ENCODE peak calls at places on chromosome 6, in nine cellular contexts. Z, F, P, D, H, B, U, W and K are unnamed samples.

GRCh38 chr6:130503146-130503545 is 137.3 kb downstream of the TMEM200A start:
- DNase-seq in F (no peak), D (no peak), Z (no peak), U (no peak), B (no peak), W (no peak), H (no peak), P (no peak), K (no peak)

GRCh38 chr6:24666097-24666615 is 543 bp downstream of the TDP2 start:
- DNase-seq in P (peak; percentile 63), U (peak; percentile 66), H (no peak), Z (no peak), B (no peak), F (peak; percentile 65), W (no peak), D (peak; percentile 26), K (no peak)

GRCh38 chr6:109834595-109835437 is 143.3 kb upstream of the GPR6 start:
- DNase-seq in P (no peak), W (no peak), U (no peak), H (no peak), Z (no peak), F (no peak), B (no peak), D (no peak), K (no peak)

GRCh38 chr6:87794922-87795885 is 93.2 kb upstream of the AKIRIN2 start:
- DNase-seq in H (no peak), F (no peak), D (no peak), Z (no peak), U (no peak), B (peak; percentile 53), P (no peak), W (no peak), K (no peak)

GRCh38 chr6:111782887-111783286 is 90.4 kb downstream of the FYN start:
- DNase-seq in P (no peak), F (no peak), D (no peak), Z (no peak), U (no peak), B (no peak), H (no peak), W (no peak), K (no peak)

GRCh38 chr6:26554669-26555504 is 16.7 kb downstream of the HMGN4 start:
- DNase-seq in H (no peak), D (peak; percentile 34), F (no peak), P (no peak), U (no peak), B (peak; percentile 85), Z (peak; percentile 65), W (no peak), K (no peak)

GRCh38 chr6:32666420-32667300 is at the start of gene HLA-DQB1:
- DNase-seq in U (peak; percentile 49), H (no peak), B (peak; percentile 80), P (no peak), W (no peak), D (no peak), Z (peak; percentile 71), F (no peak), K (peak; percentile 61)

GRCh38 chr6:117530467-117531242 is 48.2 kb downstream of the DCBLD1 start:
- DNase-seq in Z (no peak), D (no peak), F (no peak), W (no peak), P (no peak), U (no peak), B (no peak), H (no peak), K (no peak)

GRCh38 chr6:78836610-78837009 is 30.7 kb upstream of the IRAK1BP1 start:
- DNase-seq in D (no peak), B (no peak), P (no peak), Z (no peak), F (no peak), W (no peak), H (no peak), U (no peak), K (no peak)

GRCh38 chr6:5167501-5167900 is 82.4 kb downstream of the PPP1R3G start:
- DNase-seq in U (no peak), B (no peak), H (no peak), P (no peak), D (no peak), F (no peak), W (no peak), Z (no peak), K (no peak)

GRCh38 chr6:149763866-149764265 is 14.3 kb downstream of the PCMT1 start:
- DNase-seq in B (no peak), U (no peak), D (no peak), H (no peak), Z (no peak), P (no peak), W (no peak), F (no peak), K (no peak)

GRCh38 chr6:116779569-116780164 is 14.1 kb upstream of the FAM162B start:
- DNase-seq in P (no peak), Z (no peak), D (no peak), B (no peak), U (peak; percentile 32), W (no peak), H (peak; percentile 10), F (no peak), K (no peak)

GRCh38 chr6:80728830-80729229 is 622.4 kb downstream of the BCKDHB start:
- DNase-seq in Z (no peak), F (no peak), W (no peak), B (no peak), P (no peak), U (no peak), H (no peak), D (no peak), K (no peak)

GRCh38 chr6:31079656-31080261 is 32.6 kb downstream of the C6orf15 start:
- DNase-seq in W (no peak), B (peak; percentile 93), P (peak; percentile 63), Z (peak; percentile 81), F (peak; percentile 70), U (peak; percentile 62), H (no peak), D (peak; percentile 34), K (peak; percentile 40)

GRCh38 chr6:7146079-7146828 is 38.5 kb downstream of the RREB1 start:
- DNase-seq in F (peak; percentile 73), P (peak; percentile 76), W (no peak), D (peak; percentile 54), B (peak; percentile 62), U (no peak), H (no peak), Z (no peak), K (peak; percentile 44)

GRCh38 chr6:121521164-121521555 is 85.7 kb downstream of the GJA1 start:
- DNase-seq in U (no peak), W (no peak), D (no peak), P (no peak), F (no peak), H (no peak), B (no peak), Z (no peak), K (no peak)
- H3K27ac ChIP-seq in U (peak overlapping the region; percentile 97), W (no peak overlapping the region), D (no peak overlapping the region), P (peak overlapping the region; percentile 63), F (no peak overlapping the region), H (no peak overlapping the region), B (peak overlapping the region; percentile 63), Z (no peak overlapping the region), K (no peak overlapping the region)

DNA sequence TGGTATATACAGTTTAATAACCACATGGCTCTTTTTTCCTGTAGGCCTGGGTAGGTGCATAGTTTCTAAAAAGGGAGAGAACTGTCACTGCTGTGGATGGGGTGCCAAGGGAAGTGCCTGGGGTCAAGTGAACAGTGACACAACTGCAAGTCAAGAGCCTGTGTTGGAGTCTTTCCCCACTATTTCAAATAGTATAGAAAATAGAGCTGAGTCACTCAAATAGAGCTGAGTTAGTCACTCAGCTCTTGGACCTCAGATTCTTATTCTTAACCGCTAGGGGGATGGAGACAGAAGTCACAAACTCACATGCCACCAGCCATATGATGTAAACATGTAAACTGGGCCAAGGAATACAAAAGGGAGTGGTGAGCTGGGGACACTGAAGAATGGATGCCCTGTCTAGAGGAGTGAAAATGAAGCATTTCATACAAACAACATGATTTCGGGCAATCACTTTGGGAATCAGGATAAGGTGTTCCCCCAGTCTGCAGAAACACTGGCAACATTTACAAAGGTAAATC is 2.1 kb downstream of the NQO2 start:
- DNase-seq in U (no peak), Z (no peak), B (peak; percentile 65), D (no peak), W (no peak), H (peak; percentile 81), F (peak; percentile 76), P (no peak), K (peak; percentile 25)
- TF ChIP-seq CTCF in U (peak; percentile 49), Z (peak; percentile 21), B (peak; percentile 75), D (peak; percentile 62), W (peak; percentile 64), H (peak; percentile 82), F (peak; percentile 64), P (peak; percentile 53), K (peak; percentile 69)

DNA sequence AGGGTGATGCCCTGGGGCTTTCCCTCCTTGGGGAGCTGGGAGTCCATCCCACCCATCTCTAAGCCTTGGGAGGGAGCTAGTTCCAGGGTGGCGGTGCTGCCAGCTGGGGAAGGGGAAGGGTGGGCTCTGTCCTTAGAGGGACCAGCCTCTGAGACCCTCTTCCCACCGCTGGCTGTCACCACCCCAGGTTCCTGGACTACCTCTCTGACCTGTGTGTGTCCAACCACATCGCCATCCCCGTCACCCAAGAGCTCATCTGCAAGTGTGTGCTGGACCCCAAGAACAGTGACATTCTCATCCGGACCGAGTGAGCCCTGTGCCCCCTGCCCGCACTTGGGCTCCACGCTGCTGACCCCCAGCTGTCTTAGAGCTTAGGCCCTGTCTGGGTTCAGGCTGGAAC is 43.2 kb downstream of the UQCC2 start:
- DNase-seq in B (no peak), D (no peak), P (no peak), W (no peak), H (no peak), F (no peak), Z (no peak), U (no peak), K (no peak)
- H3K36me3 ChIP-seq in B (peaks cover 4% of the 10 kb centered on the region), D (peaks cover 57% of the 10 kb centered on the region), P (peaks cover 98% of the 10 kb centered on the region), W (peaks cover 100% of the 10 kb centered on the region), H (no peaks in the 10 kb centered on the region), F (no peaks in the 10 kb centered on the region), Z (peaks cover 66% of the 10 kb centered on the region), U (no peaks in the 10 kb centered on the region), K (no peaks in the 10 kb centered on the region)

GRCh38 chr6:47318236-47318974 is 8.7 kb upstream of the TNFRSF21 start:
- DNase-seq in Z (no peak), B (no peak), H (no peak), D (no peak), U (no peak), F (no peak), P (no peak), W (no peak), K (no peak)
- H3K27ac ChIP-seq in Z (no peak overlapping the region), B (no peak overlapping the region), H (no peak overlapping the region), D (no peak overlapping the region), U (no peak overlapping the region), F (no peak overlapping the region), P (no peak overlapping the region), W (no peak overlapping the region), K (no peak overlapping the region)

DNA sequence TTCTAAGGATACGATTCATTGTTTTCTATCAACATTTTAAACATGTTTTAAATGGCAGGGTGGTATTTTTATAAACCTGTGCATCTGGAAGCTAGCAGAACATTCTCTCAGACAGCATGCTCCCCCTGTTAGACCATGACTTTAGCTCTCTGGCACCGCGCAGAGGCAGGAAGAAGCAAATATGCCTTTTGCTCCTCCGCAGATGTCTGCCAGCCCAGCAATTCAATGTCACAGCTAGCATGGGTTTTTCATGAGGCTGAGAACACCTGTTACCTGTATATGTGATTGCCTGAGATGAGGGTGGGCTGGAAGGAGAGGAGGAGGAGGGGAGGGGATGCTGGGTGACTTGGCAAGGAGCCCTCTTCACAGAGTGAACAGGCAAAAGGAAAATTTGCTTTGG is 6.7 kb downstream of the MTCH1 start:
- DNase-seq in U (peak; percentile 63), W (no peak), H (no peak), F (peak; percentile 78), Z (no peak), B (no peak), P (no peak), D (no peak), K (no peak)
- TF ChIP-seq CTCF in U (peak; percentile 35), W (peak; percentile 54), H (peak; percentile 60), F (peak; percentile 51), Z (peak; percentile 53), B (peak; percentile 29), P (peak; percentile 49), D (peak; percentile 68), K (peak; percentile 74)